ENCODE peak calls at places on chromosomes 16 and 17, in seven cellular contexts. A is HFF-Myc, I is AG08395, L is RPMI8226, H is upper lobe of right lung, T is RPMI7951, P is posterior vena cava. N is an unnamed sample.

GRCh38 chr17:59401725-59402124 is 70.3 kb downstream of the YPEL2 start:
- DNase-seq in A (no peak), I (no peak), L (no peak), H (no peak), T (no peak), P (no peak), N (no peak)

GRCh38 chr16:31453255-31454204 is 5.8 kb upstream of the ARMC5 start:
- DNase-seq in A (no peak), I (no peak), L (peak), H (peak), T (no peak), P (peak), N (peak)

GRCh38 chr16:70646260-70647241 is at the start of gene IL34:
- DNase-seq in A (no peak), I (no peak), L (peak), H (no peak), T (no peak), P (peak), N (no peak)

GRCh38 chr17:78925234-78925633 is at the start of gene TIMP2:
- DNase-seq in A (peak), I (peak), L (peak), H (peak), T (peak), P (peak), N (peak)

GRCh38 chr17:75633484-75634375 is 496 bp downstream of the SMIM5 start:
- DNase-seq in A (peak), I (peak), L (peak), H (peak), T (peak), P (peak), N (peak)

GRCh38 chr17:35243459-35244204 is 760 bp downstream of the SLFN5 start:
- DNase-seq in A (peak), I (peak), L (peak), H (peak), T (peak), P (peak), N (peak)

GRCh38 chr17:38852771-38853291 is 690 bp downstream of the RPL23 start:
- DNase-seq in A (no peak), I (no peak), L (no peak), H (no peak), T (no peak), P (no peak), N (no peak)

GRCh38 chr17:30961213-30962188 is 9.3 kb upstream of the RNF135 start:
- DNase-seq in A (no peak), I (no peak), L (peak), H (no peak), T (peak), P (peak), N (no peak)

GRCh38 chr17:35257080-35257701 is 14.3 kb downstream of the SLFN5 start:
- DNase-seq in A (no peak), I (no peak), L (no peak), H (no peak), T (peak), P (no peak), N (peak)

GRCh38 chr17:81053043-81053970 is 18.4 kb downstream of the BAIAP2 start:
- DNase-seq in A (no peak), I (no peak), L (peak), H (no peak), T (no peak), P (no peak), N (no peak)

GRCh38 chr17:43780135-43780534 is at the start of gene CFAP97D1:
- DNase-seq in A (no peak), I (no peak), L (no peak), H (no peak), T (no peak), P (no peak), N (no peak)

GRCh38 chr16:14364386-14365199 is 265.5 kb downstream of the PARN start:
- DNase-seq in A (no peak), I (peak), L (no peak), H (peak), T (peak), P (no peak), N (peak)

GRCh38 chr17:8893621-8894020 is 26.1 kb upstream of the PIK3R6 start:
- DNase-seq in A (no peak), I (no peak), L (no peak), H (no peak), T (no peak), P (no peak), N (no peak)

GRCh38 chr16:58500329-58501241 is 642 bp downstream of the NDRG4 start:
- DNase-seq in A (no peak), I (no peak), L (no peak), H (no peak), T (no peak), P (peak), N (no peak)

GRCh38 chr17:28491860-28492259 is 14.3 kb upstream of the FOXN1 start:
- DNase-seq in A (no peak), I (no peak), L (no peak), H (no peak), T (no peak), P (no peak), N (no peak)

GRCh38 chr17:78172284-78173024 is 4.1 kb downstream of the SYNGR2 start:
- DNase-seq in A (no peak), I (no peak), L (no peak), H (peak), T (no peak), P (no peak), N (no peak)